ENCODE peak calls at places on chromosomes 11 and 22, in ten cellular contexts. G is ELR; S is fibroblast of lung; R is BJ; Y is mesothelial cell of epicardium; M is sciatic nerve; A is head of caudate nucleus; W is Jurkat, Clone E6-1; P is renal cortical epithelial cell; F is CD4-positive, CD25-positive, alpha-beta regulatory T cell. N is an unnamed sample.

GRCh38 chr22:22380098-22381030 is 128.2 kb downstream of the ZNF280B start:
- DNase-seq in R (no peak), A (no peak), M (peak), F (no peak), Y (no peak), P (no peak), G (peak), S (no peak), W (no peak), N (no peak)

GRCh38 chr11:74506823-74507222 is 13.3 kb upstream of the LIPT2 start:
- DNase-seq in G (no peak), Y (no peak), A (no peak), F (no peak), M (no peak), R (no peak), W (no peak), S (no peak), P (peak), N (no peak)

GRCh38 chr11:16001899-16002426 is 354.4 kb downstream of the SOX6 start:
- DNase-seq in G (peak), P (peak), A (no peak), M (no peak), R (peak), S (peak), W (peak), Y (no peak), F (no peak), N (no peak)

GRCh38 chr22:26952654-26953379 is 295.4 kb downstream of the MIAT start:
- DNase-seq in S (no peak), G (no peak), P (no peak), A (no peak), W (no peak), M (no peak), F (no peak), R (no peak), Y (no peak), N (no peak)

GRCh38 chr11:61567286-61568061 is 13.4 kb downstream of the SYT7 start:
- DNase-seq in Y (peak), M (peak), R (no peak), S (peak), P (peak), A (peak), G (peak), F (peak), W (peak), N (peak)

GRCh38 chr22:26981520-26981919 is 324.1 kb downstream of the MIAT start:
- DNase-seq in Y (peak), G (no peak), S (no peak), R (no peak), W (no peak), F (no peak), M (no peak), P (no peak), A (no peak), N (no peak)

GRCh38 chr22:36385491-36386350 is 2.0 kb downstream of the MYH9 start:
- DNase-seq in M (no peak), A (no peak), W (no peak), R (no peak), F (peak), Y (no peak), S (no peak), P (peak), G (peak), N (peak)

GRCh38 chr22:17158176-17158567 is 905 bp downstream of the HDHD5 start:
- DNase-seq in G (no peak), A (no peak), S (no peak), F (no peak), P (no peak), R (no peak), Y (no peak), W (no peak), M (no peak), N (no peak)

GRCh38 chr11:12196335-12196734 is 85.9 kb downstream of the MICAL2 start:
- DNase-seq in R (no peak), Y (no peak), P (no peak), S (no peak), M (no peak), F (no peak), G (no peak), W (peak), A (no peak), N (no peak)

GRCh38 chr11:96012086-96012824 is 88.3 kb upstream of the MTMR2 start:
- DNase-seq in F (peak), Y (no peak), S (peak), R (no peak), G (peak), P (peak), W (peak), M (no peak), A (peak), N (no peak)

GRCh38 chr22:35645646-35646045 is 2.6 kb upstream of the APOL6 start:
- DNase-seq in G (no peak), F (no peak), R (no peak), Y (peak), M (no peak), A (no peak), P (no peak), W (no peak), S (no peak), N (no peak)

GRCh38 chr11:23564370-23564769 is 704.1 kb upstream of the CCDC179 start:
- DNase-seq in W (no peak), P (no peak), F (no peak), A (no peak), G (no peak), S (no peak), M (no peak), Y (no peak), R (no peak), N (no peak)

GRCh38 chr22:48891688-48892380 is 935.8 kb downstream of the BRD1 start:
- DNase-seq in A (no peak), P (no peak), R (no peak), S (no peak), F (no peak), W (no peak), Y (peak), M (no peak), G (no peak), N (no peak)

GRCh38 chr22:24465566-24465965 is 29.6 kb upstream of the UPB1 start:
- DNase-seq in M (no peak), A (no peak), S (peak), R (no peak), F (no peak), P (no peak), Y (no peak), W (no peak), G (peak), N (peak)

GRCh38 chr11:33895752-33896137 is 3.9 kb upstream of the LMO2 start:
- DNase-seq in W (no peak), F (no peak), P (no peak), G (no peak), A (no peak), S (no peak), M (no peak), Y (no peak), R (no peak), N (no peak)

GRCh38 chr11:19631657-19632325 is 80.8 kb upstream of the NAV2 start:
- DNase-seq in W (no peak), Y (no peak), A (no peak), R (no peak), S (no peak), M (no peak), F (no peak), P (peak), G (no peak), N (no peak)

GRCh38 chr11:1486054-1486825 is at the start of gene MOB2:
- DNase-seq in Y (no peak), G (no peak), F (no peak), A (peak), S (peak), W (no peak), R (no peak), M (no peak), P (peak), N (no peak)

GRCh38 chr22:23753371-23753770 is 854 bp downstream of the VPREB3 start:
- DNase-seq in P (no peak), F (no peak), S (no peak), R (no peak), M (no peak), Y (no peak), G (no peak), W (no peak), A (no peak), N (no peak)

GRCh38 chr22:36039125-36039524 is 10.5 kb upstream of the RBFOX2 start:
- DNase-seq in Y (no peak), M (no peak), F (no peak), W (no peak), P (no peak), S (no peak), R (no peak), A (no peak), G (no peak), N (no peak)

GRCh38 chr11:5364214-5364613 is 12.9 kb downstream of the OR51B6 start:
- DNase-seq in F (no peak), M (no peak), R (peak), W (no peak), P (peak), S (peak), Y (no peak), G (peak), A (no peak), N (no peak)

GRCh38 chr11:107789767-107790166 is 68.8 kb downstream of the SLC35F2 start:
- DNase-seq in A (no peak), Y (no peak), M (no peak), G (no peak), W (no peak), S (no peak), F (no peak), R (no peak), P (no peak), N (no peak)

GRCh38 chr11:68583047-68583446 is 101.3 kb upstream of the GAL start:
- DNase-seq in F (no peak), A (no peak), P (peak), M (no peak), G (peak), R (no peak), S (peak), W (no peak), Y (no peak), N (no peak)

GRCh38 chr11:61543606-61544306 is 35.2 kb downstream of the LRRC10B start:
- DNase-seq in W (no peak), F (no peak), S (peak), M (no peak), R (no peak), G (peak), A (no peak), Y (no peak), P (peak), N (no peak)

GRCh38 chr11:100849009-100849913 is 162.2 kb downstream of the ARHGAP42 start:
- DNase-seq in W (no peak), A (no peak), R (peak), G (peak), F (no peak), M (no peak), P (peak), Y (no peak), S (peak), N (no peak)

GRCh38 chr11:69377029-69377952 is 83.3 kb downstream of the MYEOV start:
- DNase-seq in A (no peak), M (peak), R (no peak), G (no peak), P (no peak), S (no peak), W (no peak), Y (no peak), F (no peak), N (peak)

GRCh38 chr11:66969584-66970205 is 5.4 kb upstream of the C11orf86 start:
- DNase-seq in P (peak), F (no peak), Y (no peak), M (no peak), R (peak), S (peak), A (no peak), W (no peak), G (peak), N (no peak)

GRCh38 chr11:119742263-119742861 is 13.4 kb upstream of the NECTIN1 start:
- DNase-seq in M (no peak), P (no peak), R (no peak), F (no peak), A (no peak), W (peak), Y (peak), S (no peak), G (no peak), N (no peak)

GRCh38 chr11:13277719-13278619 is at the start of gene BMAL1:
- DNase-seq in M (peak), S (peak), F (peak), R (no peak), A (peak), W (no peak), P (no peak), Y (peak), G (peak), N (peak)

GRCh38 chr11:97019305-97019704 is 629.5 kb downstream of the JRKL start:
- DNase-seq in Y (no peak), S (no peak), G (no peak), F (no peak), W (no peak), P (no peak), A (no peak), R (no peak), M (no peak), N (no peak)

GRCh38 chr11:125892071-125892470 is 4.6 kb downstream of the HYLS1 start:
- DNase-seq in S (peak), F (no peak), M (no peak), Y (no peak), G (peak), W (no peak), R (no peak), A (no peak), P (peak), N (no peak)

GRCh38 chr11:119759747-119760412 is 30.9 kb upstream of the NECTIN1 start:
- DNase-seq in R (no peak), S (no peak), G (no peak), W (no peak), A (no peak), F (no peak), P (no peak), M (no peak), Y (no peak), N (peak)

GRCh38 chr11:44693654-44694119 is 33.1 kb upstream of the TSPAN18 start:
- DNase-seq in W (no peak), G (no peak), S (no peak), R (no peak), Y (no peak), F (no peak), A (no peak), M (no peak), P (no peak), N (no peak)